ENCODE peak calls at places on chromosomes 12 and 14, in five cellular contexts. N is activated T-helper 1 cell treated with anti-CD3 and anti-CD28 coated beads, Interleukin-2, amount 50 U/mL, for 16 hours; U is H7; M is fibroblast of pulmonary artery; L is SW480. V is an unnamed sample.
A peak's percentile ranks its signal among the peaks of the same experiment; 100 is the strongest.

GRCh38 chr12:29158364-29158763 is 9.3 kb downstream of the FAR2 start:
- DNase-seq in N (no peak), U (no peak), M (no peak), L (no peak), V (no peak)

GRCh38 chr12:57868211-57868610 is 21.7 kb upstream of the CTDSP2 start:
- DNase-seq in N (no peak), U (no peak), M (no peak), L (no peak), V (no peak)

GRCh38 chr12:115419145-115419646 is 735.2 kb upstream of the TBX3 start:
- DNase-seq in N (no peak), U (no peak), M (no peak), L (no peak), V (no peak)

GRCh38 chr12:9940370-9940769 is 8.2 kb upstream of the CLEC2A start:
- DNase-seq in N (no peak), U (peak; percentile 22), M (peak; percentile 16), L (no peak), V (no peak)

GRCh38 chr12:89070603-89071002 is 281.7 kb downstream of the DUSP6 start:
- DNase-seq in N (no peak), U (no peak), M (no peak), L (no peak), V (no peak)

GRCh38 chr14:25009891-25010290 is 40.1 kb downstream of the STXBP6 start:
- DNase-seq in N (no peak), U (no peak), M (peak; percentile 55), L (peak; percentile 14), V (peak; percentile 95)

GRCh38 chr12:104570174-104570907 is 113.6 kb downstream of the CHST11 start:
- DNase-seq in N (no peak), U (no peak), M (no peak), L (no peak), V (no peak)

GRCh38 chr14:68937790-68938514 is 41.1 kb downstream of the ACTN1 start:
- DNase-seq in N (no peak), U (peak; percentile 74), M (no peak), L (peak; percentile 60), V (peak; percentile 70)

GRCh38 chr12:27277846-27278260 is 33.8 kb downstream of the STK38L start:
- DNase-seq in N (no peak), U (no peak), M (peak; percentile 95), L (peak; percentile 91), V (peak; percentile 73)

GRCh38 chr14:68955164-68955921 is 23.8 kb downstream of the ACTN1 start:
- DNase-seq in N (no peak), U (no peak), M (no peak), L (no peak), V (no peak)

GRCh38 chr12:39300799-39301198 is 142.1 kb downstream of the KIF21A start:
- DNase-seq in N (no peak), U (no peak), M (peak; percentile 52), L (no peak), V (no peak)

GRCh38 chr14:71021347-71022014 is 114.2 kb downstream of the PCNX1 start:
- DNase-seq in N (no peak), U (no peak), M (peak; percentile 45), L (peak; percentile 56), V (peak; percentile 10)

GRCh38 chr12:12992418-12993175 is 7.5 kb downstream of the HEBP1 start:
- DNase-seq in N (no peak), U (no peak), M (peak; percentile 97), L (no peak), V (peak; percentile 51)

GRCh38 chr14:83463500-83464098 is 1929.9 kb upstream of the SEL1L start:
- DNase-seq in N (no peak), U (peak; percentile 1), M (peak; percentile 77), L (peak; percentile 21), V (peak; percentile 75)

GRCh38 chr14:50410921-50411320 is 14.2 kb upstream of the CDKL1 start:
- DNase-seq in N (no peak), U (no peak), M (peak; percentile 71), L (no peak), V (no peak)

GRCh38 chr14:104395941-104396681 is 183.5 kb upstream of the C14orf180 start:
- DNase-seq in N (no peak), U (peak; percentile 74), M (no peak), L (peak; percentile 45), V (no peak)

GRCh38 chr14:22752422-22752821 is 14.1 kb upstream of the OXA1L start:
- DNase-seq in N (no peak), U (no peak), M (no peak), L (no peak), V (peak; percentile 36)

GRCh38 chr12:47707905-47708543 is 2.2 kb upstream of the RPAP3 start:
- DNase-seq in N (no peak), U (no peak), M (no peak), L (no peak), V (no peak)

GRCh38 chr14:76784881-76785280 is 23.6 kb downstream of the VASH1 start:
- DNase-seq in N (peak; percentile 36), U (peak; percentile 98), M (peak; percentile 86), L (peak; percentile 73), V (peak; percentile 92)

GRCh38 chr12:14833952-14834351 is 9.4 kb downstream of the ART4 start:
- DNase-seq in N (no peak), U (no peak), M (no peak), L (no peak), V (no peak)

GRCh38 chr14:83473416-83473815 is 1939.8 kb upstream of the SEL1L start:
- DNase-seq in N (no peak), U (no peak), M (peak; percentile 16), L (no peak), V (no peak)

GRCh38 chr14:101407328-101407727 is 154.0 kb upstream of the DIO3 start:
- DNase-seq in N (no peak), U (no peak), M (no peak), L (no peak), V (no peak)

GRCh38 chr12:58775396-58775795 is 144.9 kb downstream of the LRIG3 start:
- DNase-seq in N (no peak), U (no peak), M (no peak), L (no peak), V (no peak)

GRCh38 chr12:40819427-40820108 is 127.3 kb downstream of the CNTN1 start:
- DNase-seq in N (no peak), U (no peak), M (no peak), L (no peak), V (peak; percentile 93)

GRCh38 chr14:105517096-105517495 is 9.3 kb upstream of the TMEM121 start:
- DNase-seq in N (no peak), U (no peak), M (no peak), L (peak; percentile 64), V (no peak)

GRCh38 chr12:41983394-41983793 is 161.3 kb downstream of the GXYLT1 start:
- DNase-seq in N (no peak), U (no peak), M (no peak), L (peak; percentile 42), V (no peak)